ENCODE peak calls at places on chromosomes 16 and 17, in seven cellular contexts. D, O, N, M, C, J and Z are unnamed samples.

GRCh38 chr17:17106716-17107115 is 64.5 kb downstream of the MPRIP start:
- DNase-seq in N (no peak), M (no peak), D (no peak), O (no peak), J (no peak), C (no peak), Z (no peak)

GRCh38 chr17:30393491-30393890 is 14.8 kb downstream of the CPD start:
- DNase-seq in D (no peak), C (no peak), J (no peak), O (no peak), M (no peak), N (no peak), Z (no peak)

GRCh38 chr16:13697568-13697967 is 222.4 kb upstream of the ERCC4 start:
- DNase-seq in N (no peak), O (no peak), J (no peak), M (no peak), C (no peak), D (no peak), Z (no peak)

GRCh38 chr16:48720266-48720665 is 110.3 kb upstream of the N4BP1 start:
- DNase-seq in C (no peak), M (no peak), D (peak; percentile 52), J (no peak), N (no peak), O (no peak), Z (peak; percentile 4)

GRCh38 chr16:11956558-11956957 is 8.5 kb upstream of the TNFRSF17 start:
- DNase-seq in D (no peak), N (no peak), C (no peak), J (no peak), M (no peak), O (no peak), Z (no peak)

GRCh38 chr16:50938923-50939322 is 197.0 kb downstream of the CYLD start:
- DNase-seq in O (no peak), M (no peak), C (no peak), N (no peak), J (no peak), D (no peak), Z (no peak)

GRCh38 chr16:23045025-23045424 is 104.2 kb downstream of the USP31 start:
- DNase-seq in C (no peak), N (no peak), D (no peak), J (no peak), O (no peak), M (no peak), Z (no peak)

GRCh38 chr17:65600518-65600917 is 39.1 kb upstream of the AXIN2 start:
- DNase-seq in D (no peak), M (no peak), J (no peak), N (no peak), O (no peak), C (no peak), Z (no peak)

GRCh38 chr17:29157310-29157709 is 22.9 kb downstream of the MYO18A start:
- DNase-seq in D (peak; percentile 73), J (no peak), N (no peak), M (no peak), O (no peak), C (no peak), Z (no peak)

GRCh38 chr17:49508061-49508865 is 13.2 kb downstream of the NGFR start:
- DNase-seq in C (no peak), M (no peak), D (peak; percentile 98), N (no peak), O (no peak), J (no peak), Z (no peak)

GRCh38 chr16:80792031-80792430 is 12.4 kb downstream of the CDYL2 start:
- DNase-seq in M (no peak), D (no peak), C (no peak), N (no peak), J (no peak), O (no peak), Z (no peak)

GRCh38 chr16:80791411-80791810 is 13.0 kb downstream of the CDYL2 start:
- DNase-seq in M (no peak), C (no peak), N (no peak), O (no peak), J (no peak), D (no peak), Z (no peak)

GRCh38 chr16:80794071-80794470 is 10.3 kb downstream of the CDYL2 start:
- DNase-seq in N (no peak), O (no peak), J (no peak), C (no peak), D (no peak), M (no peak), Z (no peak)
- TF ChIP-seq CTCF in N (no peak), O (no peak), J (no peak), C (no peak), D (no peak), M (no peak), Z (no peak)

DNA sequence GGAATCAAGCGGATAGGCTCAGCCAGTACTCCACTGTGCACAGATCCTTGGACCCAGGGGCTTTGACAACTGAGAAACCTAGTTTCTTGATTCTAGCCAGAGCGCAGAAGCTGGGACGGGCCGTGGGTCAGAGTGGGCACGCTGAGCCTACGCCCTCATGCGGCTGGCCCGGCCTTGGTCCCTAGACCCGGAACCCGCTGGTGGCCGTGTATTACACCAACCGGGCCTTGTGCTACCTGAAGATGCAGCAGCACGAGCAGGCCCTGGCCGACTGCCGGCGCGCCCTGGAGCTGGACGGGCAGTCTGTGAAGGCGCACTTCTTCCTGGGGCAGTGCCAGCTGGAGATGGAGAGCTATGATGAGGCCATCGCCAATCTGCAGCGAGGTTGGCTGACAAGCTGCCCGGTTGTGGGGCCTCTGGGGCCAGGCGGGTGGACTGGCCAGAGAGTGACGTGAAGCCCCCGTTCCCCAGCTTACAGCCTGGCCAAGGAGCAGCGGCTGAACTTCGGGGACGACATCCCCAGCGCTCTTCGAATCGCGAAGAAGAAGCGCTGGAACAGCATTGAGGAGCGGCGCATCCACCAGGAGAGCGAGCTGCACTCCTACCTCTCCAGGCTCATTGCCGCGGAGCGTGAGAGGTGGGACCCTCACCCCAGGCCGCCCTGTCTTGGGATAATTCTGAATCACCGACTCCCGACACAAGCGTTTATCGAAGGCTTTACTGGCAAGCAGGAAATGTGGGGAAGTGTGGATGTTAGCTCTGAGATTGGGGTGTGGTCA is 946 bp downstream of the STUB1 start:
- DNase-seq in M (peak; percentile 63), J (no peak), O (no peak), N (no peak), D (peak; percentile 61), C (no peak), Z (no peak)
- TF ChIP-seq CTCF in M (no peak), J (no peak), O (no peak), N (no peak), D (no peak), C (no peak), Z (no peak)

DNA sequence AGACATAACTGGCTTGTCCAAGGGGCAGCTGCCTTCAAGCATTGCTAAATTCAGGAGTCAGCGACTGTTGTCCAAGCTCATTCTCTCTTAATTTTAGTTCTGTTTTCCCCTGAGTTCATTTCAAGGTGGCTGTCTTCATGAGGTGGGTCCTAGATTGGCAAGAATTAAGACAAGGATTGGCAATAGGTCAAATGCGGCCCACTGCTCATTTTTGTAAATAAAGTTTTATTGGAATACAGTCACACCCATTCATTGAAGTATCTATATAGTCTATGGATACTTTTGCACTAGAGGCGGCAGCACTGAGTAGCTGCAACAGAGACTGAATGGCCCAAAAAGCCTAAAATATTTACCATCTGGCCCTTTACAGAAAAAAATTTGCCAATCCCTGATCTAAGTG is 73.8 kb downstream of the TMEM114 start:
- DNase-seq in N (no peak), C (no peak), M (no peak), J (no peak), O (no peak), D (no peak), Z (no peak)
- TF ChIP-seq CTCF in N (no peak), C (no peak), M (no peak), J (no peak), O (no peak), D (no peak), Z (no peak)

GRCh38 chr16:67286441-67287235 is 7.3 kb downstream of the PLEKHG4 start:
- DNase-seq in M (no peak), C (no peak), J (no peak), N (no peak), O (no peak), D (no peak), Z (no peak)

GRCh38 chr16:67282447-67282805 is 3.1 kb downstream of the PLEKHG4 start:
- DNase-seq in C (no peak), N (no peak), M (no peak), J (no peak), D (no peak), O (no peak), Z (no peak)

GRCh38 chr16:67283039-67283825 is 3.9 kb downstream of the PLEKHG4 start:
- DNase-seq in M (no peak), J (no peak), D (peak; percentile 45), C (no peak), O (no peak), N (no peak), Z (no peak)

GRCh38 chr16:67283826-67284555 is 4.7 kb downstream of the PLEKHG4 start:
- DNase-seq in M (no peak), O (no peak), N (no peak), J (no peak), C (no peak), D (no peak), Z (no peak)

GRCh38 chr16:67284699-67285646 is 5.6 kb downstream of the PLEKHG4 start:
- DNase-seq in J (no peak), D (peak; percentile 63), O (peak; percentile 42), M (peak; percentile 80), C (peak; percentile 34), N (no peak), Z (no peak)
- TF ChIP-seq CTCF in J (no peak), D (peak; percentile 49), O (no peak), M (peak; percentile 55), C (peak; percentile 39), N (peak; percentile 21), Z (no peak)

DNA sequence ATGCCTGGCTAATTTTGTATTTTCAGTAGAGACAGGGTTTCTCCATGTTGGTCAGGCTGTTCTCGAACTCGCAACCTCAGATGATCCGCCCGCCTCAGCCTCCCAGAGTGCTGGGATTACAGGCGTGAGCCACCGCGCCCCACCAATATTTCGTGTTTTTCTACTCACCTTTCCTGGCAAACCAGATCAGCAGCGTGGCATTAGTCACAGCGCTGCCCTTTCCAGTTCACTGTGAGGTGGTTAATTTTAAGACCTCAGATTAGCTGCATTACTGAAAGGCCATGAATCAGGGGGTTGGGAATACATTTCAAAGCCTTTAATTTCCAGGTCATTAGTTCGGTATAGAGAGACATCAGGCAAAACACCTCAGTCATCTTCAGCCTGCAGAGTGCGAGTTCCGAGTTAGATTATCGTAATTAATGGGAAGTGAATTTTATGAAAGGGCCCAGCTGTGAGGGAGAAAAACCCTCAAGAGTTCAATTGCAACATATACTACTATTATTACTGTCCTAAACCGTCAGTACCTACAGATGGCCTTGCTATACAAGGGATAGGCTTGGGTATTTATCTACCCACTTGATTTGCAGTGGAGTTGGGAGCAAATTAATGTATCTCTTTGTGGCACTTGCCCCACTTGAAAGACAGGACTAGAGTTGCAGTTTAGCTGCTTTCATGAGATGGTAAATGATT is 2.1 kb upstream of the USP32 start:
- DNase-seq in M (no peak), N (no peak), C (no peak), J (no peak), O (no peak), D (no peak), Z (peak; percentile 9)
- TF ChIP-seq CTCF in M (no peak), N (no peak), C (no peak), J (no peak), O (no peak), D (no peak), Z (no peak)

DNA sequence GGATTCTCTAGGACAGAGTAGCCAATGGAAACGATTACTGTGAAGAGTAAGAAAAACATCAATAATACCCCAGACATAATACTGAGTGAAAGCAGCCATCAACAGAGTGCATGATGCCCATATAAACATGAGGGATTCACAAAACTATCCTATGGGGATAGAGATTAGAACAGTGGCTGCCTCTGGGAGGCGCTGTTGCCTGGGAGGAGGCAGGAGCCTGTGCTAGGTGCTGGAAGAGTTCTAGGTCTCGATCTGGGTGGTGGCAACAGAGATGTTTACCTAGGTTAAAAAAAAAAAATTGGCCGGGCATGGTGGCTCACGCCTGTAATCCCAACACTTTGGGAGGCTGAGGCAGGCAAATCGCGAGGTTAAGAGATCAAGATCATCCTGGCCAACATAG is 7.9 kb downstream of the FA2H start:
- DNase-seq in D (no peak), M (no peak), O (no peak), J (no peak), C (no peak), N (no peak), Z (no peak)
- TF ChIP-seq CTCF in D (no peak), M (no peak), O (no peak), J (no peak), C (no peak), N (no peak), Z (no peak)